ENCODE peak calls at places on chromosomes 5 and 9, in six cellular contexts. One of them, this sample, is unnamed.
A peak's percentile ranks its signal among the peaks of the same experiment; 100 is the strongest.

GRCh38 chr9:97903168-97903567 is 19.1 kb downstream of the TRMO start:
- DNase-seq in right atrium auricular region: no peak
- DNase-seq in tibial nerve: no peak
- DNase-seq in ovary: no peak
- DNase-seq in psoas muscle: no peak
- DNase-seq in stomach: no peak
- DNase-seq in this sample: no peak

GRCh38 chr9:128317629-128318028 is 4.6 kb downstream of the TRUB2 start:
- DNase-seq in right atrium auricular region: no peak
- DNase-seq in tibial nerve: no peak
- DNase-seq in ovary: no peak
- DNase-seq in psoas muscle: no peak
- DNase-seq in stomach: no peak
- DNase-seq in this sample: no peak

GRCh38 chr5:116296335-116297072 is 211.7 kb downstream of the COMMD10 start:
- DNase-seq in right atrium auricular region: no peak
- DNase-seq in tibial nerve: no peak
- DNase-seq in ovary: no peak
- DNase-seq in psoas muscle: no peak
- DNase-seq in stomach: no peak
- DNase-seq in this sample: no peak

GRCh38 chr9:106534800-106535199 is 328.2 kb upstream of the ZNF462 start:
- DNase-seq in right atrium auricular region: no peak
- DNase-seq in tibial nerve: no peak
- DNase-seq in ovary: no peak
- DNase-seq in psoas muscle: no peak
- DNase-seq in stomach: no peak
- DNase-seq in this sample: no peak

GRCh38 chr5:16465544-16466432 is at the start of gene ZNF622:
- DNase-seq in right atrium auricular region: peak; percentile 93
- DNase-seq in tibial nerve: peak; percentile 89
- DNase-seq in ovary: peak; percentile 85
- DNase-seq in psoas muscle: peak; percentile 90
- DNase-seq in stomach: peak; percentile 93
- DNase-seq in this sample: peak; percentile 93

GRCh38 chr9:128675382-128675781 is 13.6 kb upstream of the SET start:
- DNase-seq in right atrium auricular region: no peak
- DNase-seq in tibial nerve: no peak
- DNase-seq in ovary: no peak
- DNase-seq in psoas muscle: no peak
- DNase-seq in stomach: no peak
- DNase-seq in this sample: no peak

GRCh38 chr9:105690742-105691141 is 3.6 kb upstream of the TMEM38B start:
- DNase-seq in right atrium auricular region: no peak
- DNase-seq in tibial nerve: no peak
- DNase-seq in ovary: no peak
- DNase-seq in psoas muscle: no peak
- DNase-seq in stomach: no peak
- DNase-seq in this sample: no peak

GRCh38 chr5:132850066-132850465 is 16.2 kb downstream of the GDF9 start:
- DNase-seq in right atrium auricular region: no peak
- DNase-seq in tibial nerve: no peak
- DNase-seq in ovary: no peak
- DNase-seq in psoas muscle: no peak
- DNase-seq in stomach: no peak
- DNase-seq in this sample: no peak

GRCh38 chr5:67454957-67455561 is 258.5 kb upstream of the CD180 start:
- DNase-seq in right atrium auricular region: no peak
- DNase-seq in tibial nerve: no peak
- DNase-seq in ovary: no peak
- DNase-seq in psoas muscle: no peak
- DNase-seq in stomach: no peak
- DNase-seq in this sample: no peak

GRCh38 chr5:163580516-163580915 is 75.1 kb downstream of the MAT2B start:
- DNase-seq in right atrium auricular region: no peak
- DNase-seq in tibial nerve: no peak
- DNase-seq in ovary: no peak
- DNase-seq in psoas muscle: no peak
- DNase-seq in stomach: no peak
- DNase-seq in this sample: no peak

GRCh38 chr9:136847065-136847826 is 2.0 kb upstream of the PHPT1 start:
- DNase-seq in right atrium auricular region: no peak
- DNase-seq in tibial nerve: peak; percentile 31
- DNase-seq in ovary: no peak
- DNase-seq in psoas muscle: peak; percentile 68
- DNase-seq in stomach: peak; percentile 65
- DNase-seq in this sample: no peak

GRCh38 chr5:33939863-33940262 is 3.7 kb downstream of the RXFP3 start:
- DNase-seq in right atrium auricular region: no peak
- DNase-seq in tibial nerve: no peak
- DNase-seq in ovary: no peak
- DNase-seq in psoas muscle: no peak
- DNase-seq in stomach: no peak
- DNase-seq in this sample: no peak

GRCh38 chr9:122777935-122778671 is 10.6 kb upstream of the OR5C1 start:
- DNase-seq in right atrium auricular region: no peak
- DNase-seq in tibial nerve: no peak
- DNase-seq in ovary: no peak
- DNase-seq in psoas muscle: no peak
- DNase-seq in stomach: no peak
- DNase-seq in this sample: no peak

GRCh38 chr9:88957526-88957925 is 33.7 kb upstream of the S1PR3 start:
- DNase-seq in right atrium auricular region: no peak
- DNase-seq in tibial nerve: no peak
- DNase-seq in ovary: no peak
- DNase-seq in psoas muscle: no peak
- DNase-seq in stomach: no peak
- DNase-seq in this sample: no peak

GRCh38 chr9:115838417-115838816 is 315.2 kb upstream of the PAPPA start:
- DNase-seq in right atrium auricular region: no peak
- DNase-seq in tibial nerve: no peak
- DNase-seq in ovary: no peak
- DNase-seq in psoas muscle: no peak
- DNase-seq in stomach: no peak
- DNase-seq in this sample: no peak
- H3K4me1 ChIP-seq in right atrium auricular region: no peaks in the 10 kb centered on the region
- H3K4me1 ChIP-seq in tibial nerve: no peaks in the 10 kb centered on the region
- H3K4me1 ChIP-seq in ovary: no peaks in the 10 kb centered on the region
- H3K4me1 ChIP-seq in psoas muscle: no peaks in the 10 kb centered on the region
- H3K4me1 ChIP-seq in stomach: no peaks in the 10 kb centered on the region
- H3K4me1 ChIP-seq in this sample: no peaks in the 10 kb centered on the region

GRCh38 chr5:2128696-2129340 is 246.1 kb upstream of the IRX4 start:
- DNase-seq in right atrium auricular region: peak; percentile 58
- DNase-seq in tibial nerve: no peak
- DNase-seq in ovary: no peak
- DNase-seq in psoas muscle: no peak
- DNase-seq in stomach: no peak
- DNase-seq in this sample: no peak
- H3K27ac ChIP-seq in right atrium auricular region: no peak overlapping the region
- H3K27ac ChIP-seq in tibial nerve: no peak overlapping the region
- H3K27ac ChIP-seq in ovary: no peak overlapping the region
- H3K27ac ChIP-seq in psoas muscle: no peak overlapping the region
- H3K27ac ChIP-seq in stomach: no peak overlapping the region
- H3K27ac ChIP-seq in this sample: no peak overlapping the region

DNA sequence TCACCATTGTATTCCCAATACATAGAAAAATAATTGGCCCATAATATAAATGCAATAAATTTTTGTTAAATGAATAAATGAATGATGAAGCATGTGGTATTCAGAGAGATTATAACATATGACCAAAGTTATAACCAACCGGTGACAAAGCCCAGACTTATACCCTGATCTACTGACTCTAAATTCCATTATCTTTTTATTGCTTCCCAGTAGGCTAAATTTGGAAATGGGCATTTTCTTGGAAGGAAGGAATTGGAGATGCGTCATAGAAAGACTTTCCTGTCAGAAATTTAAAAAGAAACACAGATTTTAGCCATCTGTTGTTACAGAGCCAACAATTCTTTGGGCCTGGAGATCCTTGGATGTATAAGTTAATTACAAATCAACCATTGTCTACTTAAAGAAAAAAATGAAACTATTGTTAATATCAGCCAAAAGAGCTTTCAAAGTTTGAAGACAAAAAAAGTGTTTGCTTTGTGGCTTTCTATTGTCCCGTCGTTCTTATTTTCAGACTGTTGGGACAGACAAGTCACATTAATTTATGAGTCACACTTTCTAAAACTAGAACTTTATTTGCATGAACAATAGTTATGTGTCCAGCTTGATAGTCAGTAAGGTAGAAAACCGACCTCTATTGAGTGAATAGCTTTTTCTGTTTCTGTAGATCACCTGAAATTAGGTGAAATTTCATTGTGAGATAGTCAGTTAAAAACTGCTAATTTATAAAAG is 428.7 kb downstream of the GABRG2 start:
- DNase-seq in right atrium auricular region: no peak
- DNase-seq in tibial nerve: no peak
- DNase-seq in ovary: no peak
- DNase-seq in psoas muscle: no peak
- DNase-seq in stomach: no peak
- DNase-seq in this sample: no peak
- H3K4me3 ChIP-seq in right atrium auricular region: no peak overlapping the region
- H3K4me3 ChIP-seq in tibial nerve: no peak overlapping the region
- H3K4me3 ChIP-seq in ovary: no peak overlapping the region
- H3K4me3 ChIP-seq in psoas muscle: no peak overlapping the region
- H3K4me3 ChIP-seq in stomach: no peak overlapping the region
- H3K4me3 ChIP-seq in this sample: no peak overlapping the region

DNA sequence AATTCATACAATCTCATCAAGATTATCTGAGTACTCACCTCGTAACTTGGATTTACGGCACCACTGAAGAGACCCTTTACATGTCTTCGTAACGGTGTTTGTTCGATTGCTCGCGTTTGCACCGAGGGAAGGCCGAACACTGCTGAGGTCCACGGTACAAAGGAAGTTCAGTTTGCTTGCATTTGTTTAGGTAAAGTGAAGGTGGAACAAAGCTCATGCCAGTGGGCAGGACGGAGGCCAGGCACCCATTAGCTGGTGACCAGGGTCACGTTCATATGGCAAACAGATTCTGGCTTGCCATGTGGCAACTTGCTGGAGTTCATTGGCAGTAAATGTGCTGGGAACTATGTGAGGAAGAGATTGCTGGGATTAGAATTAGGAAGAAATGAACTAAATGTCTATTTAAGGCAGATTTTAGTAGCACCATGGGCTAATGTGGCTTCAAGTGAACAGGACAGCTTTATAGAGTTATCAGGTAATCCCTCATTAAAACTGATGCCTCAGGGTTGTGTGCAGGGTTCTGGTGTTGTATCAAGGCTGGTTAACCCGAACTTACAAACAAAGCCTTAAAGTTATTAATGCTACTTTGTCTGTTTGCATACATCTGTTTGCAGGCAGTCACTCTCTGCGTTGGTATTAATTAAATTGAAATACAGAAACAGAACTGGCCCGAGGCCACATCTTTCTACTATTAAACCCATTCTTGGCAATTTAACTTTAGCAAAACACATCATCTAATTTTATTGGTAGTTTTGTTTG is 164.6 kb downstream of the MACROH2A1 start:
- DNase-seq in right atrium auricular region: no peak
- DNase-seq in tibial nerve: no peak
- DNase-seq in ovary: no peak
- DNase-seq in psoas muscle: no peak
- DNase-seq in stomach: peak; percentile 41
- DNase-seq in this sample: peak; percentile 31
- H3K4me1 ChIP-seq in right atrium auricular region: peaks cover 19% of the 10 kb centered on the region
- H3K4me1 ChIP-seq in tibial nerve: peaks cover 32% of the 10 kb centered on the region
- H3K4me1 ChIP-seq in ovary: no peaks in the 10 kb centered on the region
- H3K4me1 ChIP-seq in psoas muscle: peaks cover 63% of the 10 kb centered on the region
- H3K4me1 ChIP-seq in stomach: peaks cover 73% of the 10 kb centered on the region
- H3K4me1 ChIP-seq in this sample: no peaks in the 10 kb centered on the region

GRCh38 chr5:128574041-128574440 is 36.0 kb upstream of the FBN2 start:
- DNase-seq in right atrium auricular region: no peak
- DNase-seq in tibial nerve: no peak
- DNase-seq in ovary: no peak
- DNase-seq in psoas muscle: no peak
- DNase-seq in stomach: no peak
- DNase-seq in this sample: no peak
- H3K27ac ChIP-seq in right atrium auricular region: no peak overlapping the region
- H3K27ac ChIP-seq in tibial nerve: no peak overlapping the region
- H3K27ac ChIP-seq in ovary: no peak overlapping the region
- H3K27ac ChIP-seq in psoas muscle: no peak overlapping the region
- H3K27ac ChIP-seq in stomach: no peak overlapping the region
- H3K27ac ChIP-seq in this sample: no peak overlapping the region

This sample was measured in tibial artery.